ENCODE peak calls at places on chromosomes 16 and 17, in six cellular contexts. J, Q, M, V, R and O are unnamed samples.
A peak's percentile ranks its signal among the peaks of the same experiment; 100 is the strongest.

GRCh38 chr17:29151567-29151966 is 28.6 kb downstream of the MYO18A start:
- DNase-seq in J (peak; percentile 58), Q (no peak), M (peak; percentile 79), V (no peak), R (no peak), O (no peak)

GRCh38 chr16:65388592-65388991 is 266.7 kb upstream of the CDH11 start:
- DNase-seq in J (no peak), Q (no peak), M (peak; percentile 10), V (no peak), R (no peak), O (no peak)

GRCh38 chr16:76241735-76242134 is 35.5 kb upstream of the CNTNAP4 start:
- DNase-seq in J (no peak), Q (no peak), M (no peak), V (no peak), R (no peak), O (no peak)

GRCh38 chr16:4505356-4506153 is 29.4 kb downstream of the HMOX2 start:
- DNase-seq in J (no peak), Q (no peak), M (no peak), V (no peak), R (peak; percentile 93), O (no peak)

GRCh38 chr17:70073326-70073725 is 1.7 kb upstream of the KCNJ16 start:
- DNase-seq in J (peak; percentile 18), Q (no peak), M (no peak), V (no peak), R (no peak), O (no peak)

GRCh38 chr17:1588781-1589585 is 26.4 kb upstream of the PITPNA start:
- DNase-seq in J (no peak), Q (no peak), M (no peak), V (no peak), R (no peak), O (no peak)

GRCh38 chr17:37422971-37423625 is 16.4 kb downstream of the TADA2A start:
- DNase-seq in J (peak; percentile 55), Q (no peak), M (no peak), V (no peak), R (no peak), O (no peak)

GRCh38 chr16:825298-826061 is 24.9 kb upstream of the GNG13 start:
- DNase-seq in J (no peak), Q (peak; percentile 39), M (no peak), V (no peak), R (no peak), O (no peak)

DNA sequence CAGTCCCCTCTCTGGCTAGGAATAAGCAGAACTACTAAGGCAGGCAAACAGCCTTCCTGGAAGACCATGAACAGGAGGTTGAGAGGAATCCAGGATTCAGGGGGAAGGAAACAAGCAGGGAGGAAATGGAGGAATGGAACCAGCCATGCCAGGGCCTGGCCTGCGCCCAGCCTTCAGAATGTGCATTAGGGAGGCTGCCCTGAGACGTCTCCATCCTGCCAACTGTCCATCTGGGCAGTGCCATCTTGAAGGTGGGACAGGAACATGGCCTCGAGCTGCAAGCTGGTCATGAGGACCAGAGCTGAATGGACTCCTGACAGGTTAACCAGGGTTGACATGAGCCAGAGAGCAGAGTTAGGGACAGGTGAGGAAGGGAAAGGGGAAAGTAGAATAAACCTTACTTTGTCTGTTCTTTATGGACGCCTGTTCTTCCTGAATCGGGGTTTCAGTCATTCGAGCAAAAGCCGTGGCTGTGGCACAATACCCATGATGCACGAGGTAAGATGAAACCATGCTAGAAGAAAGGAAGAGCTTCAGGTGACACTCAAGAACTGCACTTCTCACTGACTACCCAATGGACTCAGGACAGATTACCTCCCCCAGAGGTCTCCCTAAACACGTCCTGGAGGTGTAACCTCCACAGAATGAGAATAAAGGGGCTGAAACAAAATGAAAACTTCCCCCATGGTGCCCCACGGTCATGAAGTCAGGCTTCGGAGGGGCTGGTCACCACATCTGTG is 12.1 kb upstream of the GFOD2 start:
- DNase-seq in J (no peak), Q (no peak), M (no peak), V (no peak), R (no peak), O (no peak)
- H3K27ac ChIP-seq in J (no peak overlapping the region), Q (no peak overlapping the region), M (no peak overlapping the region), V (no peak overlapping the region), R (no peak overlapping the region), O (no peak overlapping the region)

DNA sequence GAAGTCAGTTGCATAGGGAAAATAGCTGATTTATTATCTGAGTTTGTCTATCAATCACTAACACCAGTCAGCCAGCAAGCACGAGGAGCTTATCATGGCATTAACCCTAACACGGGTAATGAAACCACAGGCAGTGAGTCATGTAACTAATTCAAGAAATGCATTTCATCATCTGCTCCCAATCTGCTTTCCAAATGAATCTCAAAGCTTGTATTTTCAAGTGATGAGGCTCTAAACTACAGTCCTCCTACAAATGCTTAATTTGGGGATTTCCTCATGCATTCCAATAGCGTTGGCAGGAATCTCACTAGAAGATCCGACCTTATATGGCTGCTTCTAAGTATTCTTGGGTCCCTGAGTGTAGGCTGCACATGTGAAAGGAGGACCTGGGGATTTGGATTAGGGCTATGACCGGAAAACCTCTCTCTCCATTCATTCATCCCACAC is 118.4 kb upstream of the HSBP1 start:
- DNase-seq in J (no peak), Q (no peak), M (peak; percentile 91), V (no peak), R (no peak), O (peak; percentile 70)
- H3K27ac ChIP-seq in J (no peak overlapping the region), Q (no peak overlapping the region), M (no peak overlapping the region), V (no peak overlapping the region), R (no peak overlapping the region), O (peak overlapping the region; percentile 31)

GRCh38 chr16:51146256-51146924 is 4.7 kb downstream of the SALL1 start:
- DNase-seq in J (no peak), Q (no peak), M (no peak), V (no peak), R (no peak), O (no peak)
- H3K27ac ChIP-seq in J (no peak overlapping the region), Q (peak overlapping the region; percentile 97), M (no peak overlapping the region), V (no peak overlapping the region), R (no peak overlapping the region), O (no peak overlapping the region)

GRCh38 chr17:4716081-4716480 is 5.6 kb downstream of the ARRB2 start:
- DNase-seq in J (no peak), Q (no peak), M (no peak), V (no peak), R (no peak), O (no peak)
- H3K27ac ChIP-seq in J (no peak overlapping the region), Q (no peak overlapping the region), M (no peak overlapping the region), V (no peak overlapping the region), R (peak overlapping the region; percentile 50), O (no peak overlapping the region)

DNA sequence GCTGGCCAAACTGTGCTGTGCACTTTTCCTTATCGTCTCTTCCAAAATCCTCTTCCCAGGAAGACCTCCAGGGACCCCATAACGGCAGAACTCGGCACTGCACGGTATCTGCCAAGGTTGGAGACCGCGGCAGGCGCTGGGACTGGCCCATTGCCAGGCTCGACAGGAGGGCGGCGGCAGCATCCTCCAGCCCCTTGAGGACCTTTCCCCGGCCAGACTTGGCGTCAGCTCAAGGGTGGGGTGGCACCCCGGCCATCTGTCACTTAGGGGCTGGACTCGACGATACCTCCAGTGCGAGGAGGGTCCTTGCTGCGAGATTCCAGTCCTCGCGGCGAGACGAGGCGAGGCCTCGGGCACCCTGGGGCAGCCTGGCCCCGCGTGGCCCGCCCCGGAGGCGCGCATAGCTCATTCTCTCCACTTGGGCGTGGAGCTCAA is 777 bp downstream of the ACLY start:
- DNase-seq in J (peak; percentile 44), Q (peak; percentile 61), M (peak; percentile 31), V (no peak), R (peak; percentile 44), O (no peak)
- H3K27ac ChIP-seq in J (peak overlapping the region; percentile 95), Q (peak overlapping the region; percentile 64), M (peak overlapping the region; percentile 62), V (peak overlapping the region; percentile 88), R (peak overlapping the region; percentile 82), O (peak overlapping the region; percentile 69)